ENCODE peak calls at places on chromosomes 6 and 20, in eight cellular contexts. One of them, this sample, is unnamed.

GRCh38 chr6:132703936-132704335 is 9.9 kb downstream of the VNN1 start:
- DNase-seq in BJ: no peak
- DNase-seq in A549: no peak
- DNase-seq in foreskin fibroblast: no peak
- DNase-seq in H9: no peak
- DNase-seq in lower lobe of right lung: no peak
- DNase-seq in WTC11: no peak
- DNase-seq in uterus: no peak
- DNase-seq in this sample: no peak

GRCh38 chr20:51447097-51447764 is 95.3 kb downstream of the NFATC2 start:
- DNase-seq in BJ: peak; percentile 94
- DNase-seq in A549: peak; percentile 60
- DNase-seq in foreskin fibroblast: peak; percentile 93
- DNase-seq in H9: no peak
- DNase-seq in lower lobe of right lung: no peak
- DNase-seq in WTC11: no peak
- DNase-seq in uterus: peak; percentile 93
- DNase-seq in this sample: peak; percentile 74

GRCh38 chr6:90938116-90938515 is 351.2 kb upstream of the MAP3K7 start:
- DNase-seq in BJ: peak; percentile 20
- DNase-seq in A549: no peak
- DNase-seq in foreskin fibroblast: no peak
- DNase-seq in H9: no peak
- DNase-seq in lower lobe of right lung: no peak
- DNase-seq in WTC11: no peak
- DNase-seq in uterus: no peak
- DNase-seq in this sample: no peak

GRCh38 chr6:116094041-116094440 is 6.6 kb upstream of the NT5DC1 start:
- DNase-seq in BJ: no peak
- DNase-seq in A549: no peak
- DNase-seq in foreskin fibroblast: no peak
- DNase-seq in H9: no peak
- DNase-seq in lower lobe of right lung: no peak
- DNase-seq in WTC11: no peak
- DNase-seq in uterus: no peak
- DNase-seq in this sample: no peak

GRCh38 chr6:56349196-56349595 is 101.8 kb upstream of the COL21A1 start:
- DNase-seq in BJ: no peak
- DNase-seq in A549: no peak
- DNase-seq in foreskin fibroblast: no peak
- DNase-seq in H9: no peak
- DNase-seq in lower lobe of right lung: no peak
- DNase-seq in WTC11: no peak
- DNase-seq in uterus: no peak
- DNase-seq in this sample: no peak

GRCh38 chr6:47478233-47479155 is 905 bp downstream of the CD2AP start:
- DNase-seq in BJ: no peak
- DNase-seq in A549: peak; percentile 21
- DNase-seq in foreskin fibroblast: no peak
- DNase-seq in H9: no peak
- DNase-seq in lower lobe of right lung: no peak
- DNase-seq in WTC11: no peak
- DNase-seq in uterus: no peak
- DNase-seq in this sample: no peak

GRCh38 chr6:121533321-121533841 is 97.9 kb downstream of the GJA1 start:
- DNase-seq in BJ: no peak
- DNase-seq in A549: no peak
- DNase-seq in foreskin fibroblast: no peak
- DNase-seq in H9: no peak
- DNase-seq in lower lobe of right lung: no peak
- DNase-seq in WTC11: no peak
- DNase-seq in uterus: no peak
- DNase-seq in this sample: no peak

GRCh38 chr6:3749991-3750323 is 1.6 kb downstream of the PXDC1 start:
- DNase-seq in BJ: peak; percentile 25
- DNase-seq in A549: no peak
- DNase-seq in foreskin fibroblast: peak; percentile 78
- DNase-seq in H9: no peak
- DNase-seq in lower lobe of right lung: no peak
- DNase-seq in WTC11: no peak
- DNase-seq in uterus: peak; percentile 82
- DNase-seq in this sample: peak; percentile 61

GRCh38 chr6:20572940-20573339 is 38.7 kb downstream of the CDKAL1 start:
- DNase-seq in BJ: peak; percentile 12
- DNase-seq in A549: no peak
- DNase-seq in foreskin fibroblast: peak; percentile 53
- DNase-seq in H9: no peak
- DNase-seq in lower lobe of right lung: no peak
- DNase-seq in WTC11: no peak
- DNase-seq in uterus: peak; percentile 50
- DNase-seq in this sample: no peak

GRCh38 chr6:37987008-37987407 is 167.5 kb downstream of the ZFAND3 start:
- DNase-seq in BJ: no peak
- DNase-seq in A549: peak; percentile 4
- DNase-seq in foreskin fibroblast: peak; percentile 21
- DNase-seq in H9: no peak
- DNase-seq in lower lobe of right lung: no peak
- DNase-seq in WTC11: no peak
- DNase-seq in uterus: no peak
- DNase-seq in this sample: no peak

GRCh38 chr6:38400764-38401163 is 239.0 kb downstream of the BTBD9 start:
- DNase-seq in BJ: no peak
- DNase-seq in A549: no peak
- DNase-seq in foreskin fibroblast: no peak
- DNase-seq in H9: no peak
- DNase-seq in lower lobe of right lung: no peak
- DNase-seq in WTC11: no peak
- DNase-seq in uterus: no peak
- DNase-seq in this sample: no peak

GRCh38 chr6:36312854-36313627 is 23.6 kb downstream of the BNIP5 start:
- DNase-seq in BJ: no peak
- DNase-seq in A549: no peak
- DNase-seq in foreskin fibroblast: no peak
- DNase-seq in H9: no peak
- DNase-seq in lower lobe of right lung: no peak
- DNase-seq in WTC11: no peak
- DNase-seq in uterus: no peak
- DNase-seq in this sample: no peak

GRCh38 chr6:134035823-134036296 is 16.6 kb downstream of the SLC2A12 start:
- DNase-seq in BJ: no peak
- DNase-seq in A549: peak; percentile 11
- DNase-seq in foreskin fibroblast: peak; percentile 56
- DNase-seq in H9: no peak
- DNase-seq in lower lobe of right lung: no peak
- DNase-seq in WTC11: no peak
- DNase-seq in uterus: no peak
- DNase-seq in this sample: no peak

GRCh38 chr6:69780585-69781178 is 16.1 kb downstream of the LMBRD1 start:
- DNase-seq in BJ: no peak
- DNase-seq in A549: no peak
- DNase-seq in foreskin fibroblast: no peak
- DNase-seq in H9: no peak
- DNase-seq in lower lobe of right lung: no peak
- DNase-seq in WTC11: no peak
- DNase-seq in uterus: no peak
- DNase-seq in this sample: no peak

GRCh38 chr6:149963212-149963461 is 606 bp upstream of the ULBP1 start:
- DNase-seq in BJ: peak; percentile 4
- DNase-seq in A549: peak; percentile 43
- DNase-seq in foreskin fibroblast: peak; percentile 32
- DNase-seq in H9: peak; percentile 60
- DNase-seq in lower lobe of right lung: no peak
- DNase-seq in WTC11: peak; percentile 45
- DNase-seq in uterus: no peak
- DNase-seq in this sample: no peak

GRCh38 chr20:59308493-59309201 is 8.2 kb downstream of the EDN3 start:
- DNase-seq in BJ: no peak
- DNase-seq in A549: peak; percentile 6
- DNase-seq in foreskin fibroblast: no peak
- DNase-seq in H9: no peak
- DNase-seq in lower lobe of right lung: no peak
- DNase-seq in WTC11: no peak
- DNase-seq in uterus: no peak
- DNase-seq in this sample: no peak

GRCh38 chr6:151148111-151148510 is 91.7 kb upstream of the AKAP12 start:
- DNase-seq in BJ: no peak
- DNase-seq in A549: no peak
- DNase-seq in foreskin fibroblast: no peak
- DNase-seq in H9: no peak
- DNase-seq in lower lobe of right lung: no peak
- DNase-seq in WTC11: no peak
- DNase-seq in uterus: no peak
- DNase-seq in this sample: no peak

GRCh38 chr6:108163267-108163643 is 2.6 kb upstream of the NR2E1 start:
- DNase-seq in BJ: no peak
- DNase-seq in A549: no peak
- DNase-seq in foreskin fibroblast: no peak
- DNase-seq in H9: peak; percentile 57
- DNase-seq in lower lobe of right lung: no peak
- DNase-seq in WTC11: no peak
- DNase-seq in uterus: no peak
- DNase-seq in this sample: no peak

DNA sequence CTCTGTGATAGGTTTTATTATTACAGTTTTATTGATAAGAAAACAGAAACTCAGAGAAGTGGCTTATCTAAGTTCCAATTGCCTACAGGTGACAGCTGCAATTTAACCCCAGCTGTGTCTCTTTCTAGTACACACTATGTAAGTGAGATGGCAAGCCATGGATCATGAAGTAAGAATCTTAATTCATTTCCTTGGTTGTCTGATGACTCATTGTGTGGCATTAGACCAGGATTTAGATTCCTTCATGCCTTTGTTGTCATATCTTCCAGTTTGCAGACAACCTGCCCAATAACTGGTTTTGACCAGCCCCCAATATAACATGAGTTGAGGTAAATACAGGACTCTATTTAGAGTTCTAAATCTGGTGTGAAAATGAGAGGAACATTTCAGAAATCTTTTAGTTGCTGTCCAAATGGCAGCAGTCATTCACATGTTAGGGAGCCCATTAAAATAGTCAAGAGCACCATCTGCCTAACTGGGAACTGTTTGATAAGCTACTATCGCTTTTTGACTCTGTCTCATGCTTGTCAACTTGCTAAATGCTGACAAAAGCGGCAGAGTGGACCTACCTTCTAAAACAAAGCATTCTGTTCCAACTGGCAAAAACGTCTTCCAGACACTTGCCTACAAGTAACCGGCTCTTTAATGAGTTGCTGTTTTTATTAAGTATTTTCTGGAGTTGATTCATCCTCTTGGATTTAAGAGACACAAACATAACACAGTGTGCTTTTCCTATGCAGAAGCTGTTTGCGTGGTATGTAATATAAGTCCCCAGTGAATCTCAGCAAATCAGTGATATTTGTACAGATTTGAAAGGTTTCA is 170.5 kb upstream of the PHACTR1 start:
- DNase-seq in BJ: peak; percentile 37
- DNase-seq in A549: peak; percentile 40
- DNase-seq in foreskin fibroblast: peak; percentile 65
- DNase-seq in H9: no peak
- DNase-seq in lower lobe of right lung: no peak
- DNase-seq in WTC11: no peak
- DNase-seq in uterus: no peak
- DNase-seq in this sample: no peak
- TF ChIP-seq CTCF in BJ: no peak
- TF ChIP-seq CTCF in A549: no peak
- TF ChIP-seq CTCF in foreskin fibroblast: no peak
- TF ChIP-seq CTCF in H9: no peak
- TF ChIP-seq CTCF in lower lobe of right lung: no peak
- TF ChIP-seq CTCF in WTC11: no peak
- TF ChIP-seq CTCF in uterus: no peak
- TF ChIP-seq CTCF in this sample: no peak

DNA sequence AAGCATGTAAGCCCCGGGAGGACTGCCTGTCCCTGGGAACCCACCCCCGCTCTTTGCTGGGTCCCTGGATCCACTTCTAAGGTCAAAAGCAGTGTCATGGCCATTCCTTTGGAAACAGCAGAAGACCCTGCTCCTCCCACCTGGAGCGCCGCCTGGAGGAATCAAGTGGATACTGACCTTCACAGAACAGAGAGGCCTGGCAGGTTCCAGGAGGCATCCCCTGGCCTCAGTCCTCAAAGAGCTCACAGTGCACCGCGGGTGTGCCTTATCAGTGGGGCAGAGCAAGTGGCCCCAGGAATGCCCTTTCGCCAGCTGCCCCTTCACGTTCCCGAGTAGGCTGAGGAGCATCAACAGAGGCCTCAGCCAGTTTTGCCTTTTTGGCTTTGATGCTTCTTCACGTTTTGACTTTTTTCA is 11.1 kb upstream of the SLC4A11 start:
- DNase-seq in BJ: no peak
- DNase-seq in A549: peak; percentile 77
- DNase-seq in foreskin fibroblast: no peak
- DNase-seq in H9: peak; percentile 90
- DNase-seq in lower lobe of right lung: no peak
- DNase-seq in WTC11: peak; percentile 87
- DNase-seq in uterus: no peak
- DNase-seq in this sample: no peak
- TF ChIP-seq CTCF in BJ: peak; percentile 32
- TF ChIP-seq CTCF in A549: peak; percentile 41
- TF ChIP-seq CTCF in foreskin fibroblast: no peak
- TF ChIP-seq CTCF in H9: peak; percentile 85
- TF ChIP-seq CTCF in lower lobe of right lung: no peak
- TF ChIP-seq CTCF in WTC11: peak; percentile 73
- TF ChIP-seq CTCF in uterus: no peak
- TF ChIP-seq CTCF in this sample: no peak

DNA sequence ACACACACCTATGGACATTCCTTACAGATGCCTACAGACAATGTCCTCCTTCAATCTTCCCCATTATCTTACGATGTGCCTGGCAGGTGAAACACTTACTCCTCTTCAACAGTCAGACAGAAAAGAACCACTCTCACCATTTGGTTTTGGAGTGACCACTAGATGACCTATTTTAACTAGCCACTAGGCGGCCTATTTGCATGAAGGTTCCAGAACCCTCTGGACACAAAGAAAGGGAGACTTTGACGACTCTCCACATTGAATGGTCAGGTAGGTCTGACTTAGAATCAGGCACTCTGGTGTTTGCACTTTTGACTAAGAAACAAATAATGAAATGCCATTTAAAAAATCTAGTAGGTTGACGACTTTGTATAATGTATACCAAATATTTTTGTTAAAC is 42.0 kb downstream of the PNLDC1 start:
- DNase-seq in BJ: no peak
- DNase-seq in A549: peak; percentile 29
- DNase-seq in foreskin fibroblast: no peak
- DNase-seq in H9: no peak
- DNase-seq in lower lobe of right lung: no peak
- DNase-seq in WTC11: no peak
- DNase-seq in uterus: no peak
- DNase-seq in this sample: no peak
- TF ChIP-seq CTCF in BJ: peak; percentile 46
- TF ChIP-seq CTCF in A549: peak; percentile 31
- TF ChIP-seq CTCF in foreskin fibroblast: peak; percentile 33
- TF ChIP-seq CTCF in H9: peak; percentile 64
- TF ChIP-seq CTCF in lower lobe of right lung: peak; percentile 13
- TF ChIP-seq CTCF in WTC11: no peak
- TF ChIP-seq CTCF in uterus: no peak
- TF ChIP-seq CTCF in this sample: no peak

DNA sequence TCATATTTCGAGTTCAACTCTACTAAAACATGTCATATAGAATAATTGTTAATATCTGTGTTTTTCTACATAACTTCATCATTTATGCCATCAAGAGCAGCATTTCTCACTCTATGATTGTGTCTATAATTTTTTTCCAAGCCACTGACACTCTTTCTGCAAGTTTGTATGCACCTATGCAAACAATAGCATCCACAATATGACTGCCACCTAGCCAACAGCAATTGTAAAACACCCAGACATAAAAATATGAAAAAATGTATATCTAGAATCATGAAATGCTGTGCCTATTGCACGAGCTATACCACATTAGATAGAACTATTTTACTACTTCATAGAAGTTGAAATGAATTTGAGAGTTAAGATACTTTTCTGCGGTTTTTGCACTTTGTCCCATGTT is 286.5 kb upstream of the MARCKS start:
- DNase-seq in BJ: no peak
- DNase-seq in A549: no peak
- DNase-seq in foreskin fibroblast: no peak
- DNase-seq in H9: no peak
- DNase-seq in lower lobe of right lung: no peak
- DNase-seq in WTC11: no peak
- DNase-seq in uterus: no peak
- DNase-seq in this sample: no peak
- TF ChIP-seq CTCF in BJ: no peak
- TF ChIP-seq CTCF in A549: no peak
- TF ChIP-seq CTCF in foreskin fibroblast: no peak
- TF ChIP-seq CTCF in H9: no peak
- TF ChIP-seq CTCF in lower lobe of right lung: no peak
- TF ChIP-seq CTCF in WTC11: no peak
- TF ChIP-seq CTCF in uterus: no peak
- TF ChIP-seq CTCF in this sample: no peak

This sample was measured in heart left ventricle.